ENCODE peak calls at places on chromosomes 11 and 22, in seven cellular contexts. V, L, Z, M, E, P and R are unnamed samples.

GRCh38 chr11:114604179-114604813 is 8.7 kb upstream of the NXPE4 start:
- DNase-seq in V (no peak), L (no peak), Z (no peak), M (no peak), E (no peak), P (no peak), R (no peak)

GRCh38 chr22:35352214-35353111 is 28.4 kb upstream of the HMOX1 start:
- DNase-seq in V (no peak), L (no peak), Z (peak; percentile 71), M (peak; percentile 25), E (peak; percentile 51), P (no peak), R (peak; percentile 62)

GRCh38 chr11:62842171-62842717 is 2.9 kb upstream of the WDR74 start:
- DNase-seq in V (no peak), L (no peak), Z (peak; percentile 16), M (no peak), E (no peak), P (no peak), R (no peak)

GRCh38 chr11:134466035-134466908 is 54.2 kb upstream of the B3GAT1 start:
- DNase-seq in V (no peak), L (no peak), Z (no peak), M (no peak), E (no peak), P (no peak), R (no peak)

GRCh38 chr11:106087815-106088435 is 10.5 kb downstream of the AASDHPPT start:
- DNase-seq in V (peak; percentile 20), L (peak; percentile 11), Z (peak; percentile 42), M (peak; percentile 70), E (peak; percentile 40), P (peak; percentile 33), R (no peak)

GRCh38 chr11:119376197-119376847 is 5.2 kb downstream of the USP2 start:
- DNase-seq in V (peak; percentile 73), L (no peak), Z (peak; percentile 78), M (no peak), E (no peak), P (no peak), R (no peak)

GRCh38 chr11:75400110-75400865 is 970 bp downstream of the RPS3 start:
- DNase-seq in V (no peak), L (no peak), Z (no peak), M (peak; percentile 30), E (no peak), P (no peak), R (no peak)

GRCh38 chr11:69269388-69269787 is 24.6 kb upstream of the MYEOV start:
- DNase-seq in V (no peak), L (no peak), Z (no peak), M (no peak), E (no peak), P (no peak), R (no peak)

GRCh38 chr22:20118572-20119020 is 1.6 kb upstream of the TRMT2A start:
- DNase-seq in V (no peak), L (no peak), Z (no peak), M (no peak), E (no peak), P (no peak), R (no peak)

GRCh38 chr11:73795925-73796632 is 8.4 kb downstream of the MRPL48 start:
- DNase-seq in V (no peak), L (peak; percentile 72), Z (no peak), M (peak; percentile 8), E (no peak), P (no peak), R (no peak)

GRCh38 chr22:17782621-17783020 is 8.4 kb upstream of the BID start:
- DNase-seq in V (no peak), L (no peak), Z (no peak), M (no peak), E (no peak), P (no peak), R (no peak)

GRCh38 chr11:120334894-120335462 is 1.2 kb upstream of the ARHGEF12 start:
- DNase-seq in V (peak; percentile 80), L (peak; percentile 76), Z (peak; percentile 85), M (peak; percentile 93), E (peak; percentile 61), P (peak; percentile 72), R (peak; percentile 73)

GRCh38 chr22:48389916-48390315 is 1437.8 kb downstream of the BRD1 start:
- DNase-seq in V (no peak), L (no peak), Z (peak; percentile 10), M (no peak), E (no peak), P (no peak), R (no peak)

GRCh38 chr11:134901536-134901935 is 489.5 kb upstream of the B3GAT1 start:
- DNase-seq in V (no peak), L (no peak), Z (no peak), M (no peak), E (no peak), P (no peak), R (no peak)

GRCh38 chr11:95704865-95705264 is 84.7 kb downstream of the FAM76B start:
- DNase-seq in V (no peak), L (no peak), Z (no peak), M (no peak), E (no peak), P (no peak), R (no peak)

GRCh38 chr11:73203790-73204189 is 14.3 kb upstream of the P2RY2 start:
- DNase-seq in V (no peak), L (no peak), Z (no peak), M (no peak), E (no peak), P (no peak), R (no peak)

GRCh38 chr11:40293655-40294342 is 1165.7 kb downstream of the LRRC4C start:
- DNase-seq in V (peak; percentile 86), L (peak; percentile 50), Z (peak; percentile 57), M (peak; percentile 86), E (peak; percentile 41), P (peak; percentile 79), R (peak; percentile 56)